ENCODE peak calls at places on chromosomes 3 and 15, in eight cellular contexts. O is transverse colon; D is cardiac muscle cell; I is CD4-positive, alpha-beta T cell; H is breast epithelium; N is choroid plexus epithelial cell; F is AG09309; L is pancreas. J is an unnamed sample.

GRCh38 chr3:69364354-69364753 is 21.5 kb downstream of the FRMD4B start:
- DNase-seq in O (no peak), L (no peak), F (no peak), N (no peak), H (no peak), I (no peak), D (peak), J (no peak)

GRCh38 chr3:187975571-187976360 is 178.2 kb upstream of the LPP start:
- DNase-seq in H (no peak), D (no peak), N (peak), O (no peak), L (no peak), I (no peak), F (no peak), J (no peak)

GRCh38 chr3:97914390-97914789 is 57.8 kb downstream of the RIOX2 start:
- DNase-seq in F (no peak), H (no peak), D (peak), N (peak), L (no peak), O (no peak), I (no peak), J (no peak)

GRCh38 chr3:52483577-52484495 is 11.3 kb upstream of the STAB1 start:
- DNase-seq in H (no peak), D (peak), F (peak), N (peak), O (no peak), I (no peak), L (no peak), J (no peak)

GRCh38 chr3:97952280-97952679 is 20.0 kb downstream of the RIOX2 start:
- DNase-seq in D (peak), N (peak), I (no peak), L (no peak), H (no peak), O (peak), F (peak), J (no peak)

GRCh38 chr3:59644479-59645075 is 594.8 kb upstream of the CFAP20DC start:
- DNase-seq in I (no peak), H (no peak), O (no peak), F (no peak), L (no peak), N (no peak), D (no peak), J (no peak)

GRCh38 chr3:184003187-184003967 is 14.3 kb downstream of the ABCC5 start:
- DNase-seq in F (peak), H (no peak), O (no peak), N (peak), I (no peak), L (no peak), D (peak), J (no peak)

GRCh38 chr3:57856675-57857074 is 100.6 kb downstream of the SLMAP start:
- DNase-seq in H (no peak), F (no peak), I (no peak), N (peak), L (no peak), O (no peak), D (peak), J (no peak)

GRCh38 chr3:139113231-139113749 is 68.6 kb upstream of the PRR23C start:
- DNase-seq in D (no peak), H (no peak), N (no peak), O (no peak), I (no peak), L (no peak), F (no peak), J (no peak)

GRCh38 chr3:61237858-61238257 is 13.4 kb downstream of the FHIT start:
- DNase-seq in O (no peak), F (no peak), N (no peak), L (no peak), H (no peak), I (no peak), D (no peak), J (no peak)

GRCh38 chr15:100880897-100881242 is 1.2 kb downstream of the ALDH1A3 start:
- DNase-seq in I (no peak), O (no peak), H (no peak), F (no peak), L (no peak), N (no peak), D (no peak), J (no peak)

GRCh38 chr15:84685304-84685703 is 27.3 kb upstream of the NMB start:
- DNase-seq in O (peak), D (peak), F (peak), L (peak), N (peak), H (no peak), I (no peak), J (no peak)

GRCh38 chr3:135905058-135905724 is 60.3 kb upstream of the PPP2R3A start:
- DNase-seq in I (no peak), N (peak), F (no peak), H (no peak), L (no peak), D (peak), O (no peak), J (no peak)

GRCh38 chr15:98296653-98297052 is 336.1 kb downstream of the ARRDC4 start:
- DNase-seq in O (no peak), I (no peak), F (no peak), D (no peak), N (no peak), H (no peak), L (no peak), J (no peak)

GRCh38 chr15:25674948-25675347 is 188.2 kb downstream of the ATP10A start:
- DNase-seq in H (peak), N (no peak), O (peak), D (no peak), I (no peak), L (no peak), F (no peak), J (no peak)

GRCh38 chr3:40741729-40742128 is 217.0 kb downstream of the ZNF621 start:
- DNase-seq in N (peak), O (no peak), L (no peak), H (no peak), I (no peak), F (no peak), D (peak), J (no peak)

GRCh38 chr15:57158997-57159668 is 217.2 kb upstream of the CGNL1 start:
- DNase-seq in I (no peak), L (no peak), N (no peak), F (no peak), O (no peak), D (no peak), H (no peak), J (no peak)

GRCh38 chr3:46214751-46215352 is 6.7 kb upstream of the CCR1 start:
- DNase-seq in F (no peak), I (no peak), L (no peak), O (no peak), N (peak), H (no peak), D (no peak), J (no peak)
- TF ChIP-seq CTCF in F (no peak), I (no peak), L (no peak), O (no peak), N (peak), H (no peak), D (peak), J (no peak)

DNA sequence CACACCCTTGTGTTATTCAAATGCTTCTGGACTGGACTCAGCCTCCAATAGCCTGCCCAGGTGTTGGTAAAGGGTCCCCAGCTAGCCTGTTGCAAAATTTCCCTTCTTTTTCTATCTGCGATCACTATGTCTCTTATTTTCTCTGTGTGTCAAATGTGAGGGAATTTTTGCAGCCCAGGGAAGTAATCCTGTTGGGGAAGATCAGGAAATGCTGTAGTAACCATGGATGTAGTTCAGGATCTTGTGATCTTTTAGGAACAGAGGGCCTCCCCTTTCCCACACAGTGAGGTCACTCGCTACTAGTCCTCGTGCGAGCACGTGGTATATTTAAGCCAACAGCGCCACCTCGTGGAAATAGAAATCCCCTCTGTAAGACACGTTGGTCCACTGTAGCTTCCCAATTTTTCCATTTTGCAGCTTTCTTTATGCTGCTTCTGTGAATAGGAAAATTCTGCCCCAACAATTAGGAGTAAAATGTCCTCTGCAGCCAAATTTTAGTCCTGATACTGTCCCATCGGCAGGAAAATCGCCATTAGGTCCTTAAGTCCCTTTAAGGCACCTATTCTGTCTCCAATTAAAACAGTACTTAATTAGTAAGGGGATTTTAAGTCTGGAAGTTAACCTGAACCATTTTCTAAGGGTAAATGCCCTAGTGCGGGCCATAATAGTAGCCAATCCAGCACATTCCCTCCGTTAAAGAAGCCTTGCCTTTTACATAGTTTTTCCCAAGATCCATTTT is 4.0 kb upstream of the SMCO1 start:
- DNase-seq in N (peak), D (peak), O (peak), I (peak), H (no peak), F (no peak), L (no peak), J (no peak)
- TF ChIP-seq CTCF in N (peak), D (peak), O (peak), I (peak), H (no peak), F (peak), L (no peak), J (no peak)

DNA sequence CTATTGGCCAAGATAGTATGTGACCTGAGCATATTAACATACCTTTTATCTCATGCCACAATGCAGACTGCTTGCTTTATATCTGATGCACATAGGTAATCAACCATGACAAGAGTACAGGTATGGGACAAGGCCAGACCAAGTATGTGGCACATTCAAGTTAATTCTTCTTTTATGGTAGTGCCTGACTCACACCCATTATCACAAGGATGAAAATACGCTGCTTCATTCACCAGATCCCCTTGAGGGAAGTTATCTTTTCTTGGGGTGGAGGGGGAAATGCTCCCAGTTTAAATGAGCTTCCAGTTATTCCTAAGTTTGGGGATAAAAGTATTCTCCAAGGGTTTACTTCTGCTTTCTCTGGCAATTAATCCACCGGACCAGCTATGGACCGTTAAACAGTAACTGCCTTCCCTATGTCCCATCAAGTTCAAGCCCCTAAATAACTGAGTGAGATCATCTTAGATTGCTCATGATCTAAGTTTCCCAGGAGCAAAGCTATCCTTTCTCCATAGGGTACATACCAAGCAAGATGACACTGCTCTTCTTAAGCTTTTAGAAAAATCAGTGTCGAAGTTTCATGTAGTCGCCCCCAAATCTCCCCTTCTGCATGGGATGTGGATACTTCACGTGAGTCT is 1.9 kb downstream of the COL8A1 start:
- DNase-seq in O (no peak), F (no peak), D (no peak), I (no peak), N (peak), L (no peak), H (no peak), J (no peak)
- TF ChIP-seq CTCF in O (no peak), F (no peak), D (no peak), I (no peak), N (no peak), L (no peak), H (no peak), J (no peak)

GRCh38 chr3:172643780-172644179 is 67.1 kb downstream of the NCEH1 start:
- DNase-seq in N (no peak), D (peak), H (no peak), O (no peak), F (no peak), L (no peak), I (no peak), J (no peak)

GRCh38 chr3:172647823-172648222 is 63.0 kb downstream of the NCEH1 start:
- DNase-seq in H (no peak), I (no peak), D (no peak), O (no peak), F (no peak), L (peak), N (no peak), J (no peak)

GRCh38 chr3:172644258-172644657 is 66.6 kb downstream of the NCEH1 start:
- DNase-seq in F (no peak), H (no peak), O (no peak), I (no peak), L (no peak), D (no peak), N (no peak), J (no peak)

GRCh38 chr3:172648736-172649135 is 62.1 kb downstream of the NCEH1 start:
- DNase-seq in D (peak), N (peak), O (no peak), F (no peak), L (no peak), I (no peak), H (no peak), J (no peak)

DNA sequence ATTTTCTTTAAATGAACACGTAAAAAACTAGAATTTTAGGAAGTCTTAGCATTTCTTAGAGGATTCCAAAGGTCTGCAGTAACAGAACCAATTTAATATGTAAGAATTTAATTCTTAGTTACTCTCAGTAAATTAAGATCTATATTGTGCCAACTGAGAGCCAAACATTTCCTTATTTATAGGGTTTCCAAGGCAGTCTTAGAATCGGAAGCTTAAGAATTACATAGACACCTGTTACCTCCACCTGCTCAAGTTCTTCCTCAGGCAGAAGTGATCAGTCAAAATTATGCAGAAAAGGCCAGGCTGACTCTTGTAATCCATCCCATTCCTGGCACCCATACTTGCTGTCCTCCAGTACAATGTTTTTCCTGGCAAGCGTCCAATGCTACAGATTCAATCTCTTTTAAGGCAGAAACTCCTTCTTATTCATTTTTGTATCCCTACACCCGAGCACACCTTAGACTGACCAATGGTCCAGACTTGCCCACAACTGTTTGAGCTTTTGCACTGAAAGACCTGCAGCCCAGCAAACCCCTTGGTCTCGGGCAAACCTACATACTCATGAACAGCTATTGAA is 64.3 kb downstream of the NCEH1 start:
- DNase-seq in H (no peak), N (peak), I (no peak), F (no peak), L (peak), D (peak), O (no peak), J (no peak)
- TF ChIP-seq CTCF in H (no peak), N (no peak), I (no peak), F (no peak), L (no peak), D (no peak), O (no peak), J (no peak)

GRCh38 chr3:146831657-146832056 is 226.5 kb upstream of the PLSCR5 start:
- DNase-seq in N (no peak), L (no peak), F (no peak), D (no peak), I (no peak), O (no peak), H (no peak), J (no peak)
- TF ChIP-seq CTCF in N (no peak), L (no peak), F (no peak), D (no peak), I (no peak), O (no peak), H (no peak), J (no peak)

DNA sequence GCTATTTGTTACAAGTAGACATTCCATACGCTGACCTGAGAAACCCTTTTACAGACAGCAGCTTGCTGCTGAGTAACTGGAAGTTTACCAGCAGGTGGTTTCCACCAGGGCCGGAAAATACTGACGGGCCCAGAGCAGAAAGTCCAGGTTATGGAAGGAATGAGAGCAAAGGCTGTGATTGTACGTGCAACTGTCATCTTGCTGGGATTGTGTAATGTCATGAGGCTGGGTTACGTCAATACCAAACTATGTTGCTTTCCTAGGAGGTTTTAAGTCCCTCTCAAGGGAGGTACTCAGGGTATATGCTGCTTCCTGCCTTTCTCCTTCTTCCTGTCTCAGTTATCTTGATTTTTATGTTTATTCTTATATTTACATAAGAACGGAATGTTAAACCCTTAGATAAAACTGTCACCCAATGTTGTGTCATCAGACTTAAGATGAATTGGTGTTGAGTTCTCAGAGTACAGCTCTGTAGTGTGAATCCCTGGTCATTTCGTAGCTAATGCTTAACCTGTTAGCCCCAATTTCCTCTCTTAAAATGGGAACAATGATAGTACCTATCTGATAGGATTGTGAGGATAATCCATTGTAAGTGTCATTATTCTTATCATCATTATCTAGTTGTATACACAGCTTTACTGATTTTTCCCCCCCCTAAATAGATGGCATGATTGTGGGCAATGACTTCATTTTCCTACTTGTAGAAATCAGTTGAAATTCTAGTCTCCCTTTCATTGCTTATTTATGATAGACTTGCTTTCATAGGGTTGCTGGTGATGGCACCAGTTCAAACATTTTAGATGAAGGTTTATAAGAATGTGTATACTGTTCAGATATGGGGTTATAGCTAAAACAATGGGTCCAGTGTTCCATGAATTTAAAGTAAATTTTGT is 101.4 kb downstream of the FNDC3B start:
- DNase-seq in D (peak), L (peak), N (peak), O (peak), I (no peak), H (no peak), F (peak), J (no peak)
- TF ChIP-seq CTCF in D (no peak), L (no peak), N (peak), O (no peak), I (no peak), H (no peak), F (no peak), J (no peak)

GRCh38 chr3:148727242-148727641 is 29.5 kb downstream of the AGTR1 start:
- DNase-seq in O (peak), D (peak), F (no peak), N (peak), H (no peak), L (peak), I (no peak), J (no peak)
- TF ChIP-seq CTCF in O (peak), D (peak), F (peak), N (peak), H (peak), L (peak), I (no peak), J (no peak)

GRCh38 chr3:64687781-64688515 is at the start of gene ADAMTS9:
- DNase-seq in H (peak), L (peak), D (peak), N (peak), I (no peak), F (no peak), O (peak), J (no peak)
- TF ChIP-seq CTCF in H (no peak), L (no peak), D (peak), N (peak), I (no peak), F (no peak), O (no peak), J (no peak)

GRCh38 chr15:58179206-58179605 is 41.0 kb downstream of the AQP9 start:
- DNase-seq in L (no peak), D (no peak), F (no peak), N (no peak), I (no peak), H (no peak), O (no peak), J (no peak)

GRCh38 chr15:58178668-58179067 is 40.5 kb downstream of the AQP9 start:
- DNase-seq in L (no peak), I (no peak), N (no peak), H (no peak), O (no peak), D (no peak), F (no peak), J (no peak)

GRCh38 chr15:58185439-58185838 is 47.3 kb downstream of the AQP9 start:
- DNase-seq in H (no peak), O (no peak), I (no peak), L (no peak), N (peak), D (peak), F (no peak), J (no peak)

GRCh38 chr15:58179741-58180381 is 41.7 kb downstream of the AQP9 start:
- DNase-seq in F (no peak), I (no peak), D (peak), O (no peak), N (no peak), L (no peak), H (no peak), J (no peak)

DNA sequence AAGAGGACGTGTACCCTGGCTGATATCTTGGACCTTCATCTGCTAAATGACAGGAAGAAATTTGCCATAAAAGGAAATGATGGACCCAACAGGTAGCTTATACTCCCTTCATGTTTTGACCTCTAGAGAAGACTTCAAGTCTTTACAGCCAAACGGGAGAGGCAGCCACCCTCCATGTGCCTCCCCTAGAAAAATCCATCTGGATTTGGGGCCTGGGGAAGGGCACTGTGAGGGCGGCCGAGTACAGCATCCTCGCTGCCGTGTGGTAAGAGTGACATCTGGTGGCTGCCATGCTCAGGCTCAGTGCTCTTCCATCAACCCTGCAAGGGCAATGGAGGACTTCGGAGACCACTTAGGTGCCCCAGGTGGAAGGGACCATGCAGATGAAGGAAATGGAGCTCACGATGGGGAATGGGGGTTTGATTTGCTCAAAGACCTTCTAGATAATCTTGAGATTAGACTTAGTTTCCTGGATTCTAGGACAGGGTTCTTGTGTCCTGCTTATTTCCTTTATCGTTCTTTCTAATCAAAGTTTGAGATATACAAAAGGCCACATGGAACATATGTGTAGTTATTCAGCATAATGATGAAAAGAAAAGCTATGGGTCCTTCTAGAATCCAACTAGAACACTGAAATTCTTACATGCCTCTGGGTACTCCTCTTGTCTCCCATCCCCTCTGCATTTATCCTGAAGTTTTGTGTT is 44.4 kb downstream of the AQP9 start:
- DNase-seq in F (no peak), L (peak), I (no peak), O (peak), H (no peak), D (peak), N (peak), J (no peak)
- TF ChIP-seq CTCF in F (peak), L (peak), I (peak), O (peak), H (no peak), D (peak), N (peak), J (no peak)